ENCODE peak calls at places on chromosomes 16 and 17, in ten cellular contexts. H is body of pancreas, O is pancreas, Z is small intestine, F is HCT116, Q is endothelial cell of umbilical vein, E is tibial nerve, D is spleen, P is prostate gland, W is Panc1. L is an unnamed sample.

GRCh38 chr17:29038511-29039300 is 4.2 kb upstream of the PIPOX start:
- DNase-seq in H (no peak), O (no peak), Z (no peak), F (no peak), Q (no peak), E (no peak), D (no peak), P (no peak), W (no peak), L (no peak)

GRCh38 chr17:76805319-76805718 is 62.9 kb upstream of the MGAT5B start:
- DNase-seq in H (no peak), O (no peak), Z (no peak), F (no peak), Q (no peak), E (no peak), D (no peak), P (no peak), W (no peak), L (no peak)

GRCh38 chr17:34499576-34499975 is 79.8 kb upstream of the TMEM132E start:
- DNase-seq in H (no peak), O (no peak), Z (peak; percentile 23), F (no peak), Q (peak; percentile 31), E (no peak), D (no peak), P (no peak), W (no peak), L (no peak)

GRCh38 chr17:15255713-15256454 is 9.2 kb downstream of the PMP22 start:
- DNase-seq in H (peak; percentile 18), O (no peak), Z (no peak), F (no peak), Q (no peak), E (no peak), D (peak; percentile 41), P (no peak), W (no peak), L (no peak)

GRCh38 chr16:4699030-4699556 is 5.7 kb downstream of the NUDT16L1 start:
- DNase-seq in H (no peak), O (no peak), Z (no peak), F (no peak), Q (no peak), E (no peak), D (no peak), P (no peak), W (no peak), L (no peak)

GRCh38 chr17:64694207-64694606 is 32.1 kb upstream of the SMURF2 start:
- DNase-seq in H (peak; percentile 94), O (peak; percentile 86), Z (peak; percentile 93), F (peak; percentile 99), Q (peak; percentile 95), E (no peak), D (no peak), P (peak; percentile 62), W (no peak), L (no peak)

GRCh38 chr17:40542562-40543411 is 22.5 kb downstream of the CCR7 start:
- DNase-seq in H (peak; percentile 68), O (peak; percentile 45), Z (no peak), F (no peak), Q (peak; percentile 67), E (peak; percentile 80), D (peak; percentile 89), P (no peak), W (no peak), L (peak; percentile 57)

GRCh38 chr16:2882460-2883026 is 472 bp upstream of the FLYWCH2 start:
- DNase-seq in H (peak; percentile 98), O (peak; percentile 97), Z (peak; percentile 98), F (peak; percentile 99), Q (peak; percentile 99), E (peak; percentile 97), D (peak; percentile 97), P (peak; percentile 99), W (peak; percentile 98), L (peak; percentile 92)

GRCh38 chr16:50706250-50706649 is 12.8 kb downstream of the NOD2 start:
- DNase-seq in H (no peak), O (no peak), Z (no peak), F (no peak), Q (no peak), E (no peak), D (no peak), P (no peak), W (no peak), L (no peak)

GRCh38 chr17:15971882-15972281 is 27.0 kb downstream of the ADORA2B start:
- DNase-seq in H (no peak), O (no peak), Z (no peak), F (no peak), Q (no peak), E (no peak), D (no peak), P (no peak), W (no peak), L (no peak)

GRCh38 chr17:67995568-67996191 is 589 bp downstream of the C17orf58 start:
- DNase-seq in H (peak; percentile 26), O (no peak), Z (peak; percentile 12), F (no peak), Q (no peak), E (no peak), D (peak; percentile 83), P (peak; percentile 10), W (no peak), L (no peak)

GRCh38 chr16:27264151-27264550 is 4.4 kb downstream of the NSMCE1 start:
- DNase-seq in H (no peak), O (no peak), Z (no peak), F (peak; percentile 57), Q (peak; percentile 50), E (no peak), D (no peak), P (no peak), W (no peak), L (no peak)

GRCh38 chr16:85415196-85415988 is 197.7 kb upstream of the GSE1 start:
- DNase-seq in H (peak; percentile 21), O (no peak), Z (no peak), F (no peak), Q (no peak), E (no peak), D (peak; percentile 59), P (no peak), W (no peak), L (no peak)

GRCh38 chr17:74240637-74241036 is 27.3 kb downstream of the TTYH2 start:
- DNase-seq in H (no peak), O (no peak), Z (no peak), F (no peak), Q (no peak), E (no peak), D (no peak), P (no peak), W (no peak), L (no peak)
- H3K27ac ChIP-seq in H (no peak overlapping the region), O (no peak overlapping the region), Z (no peak overlapping the region), F (no peak overlapping the region), Q (no peak overlapping the region), E (peak overlapping the region; percentile 77), D (no peak overlapping the region), P (no peak overlapping the region), W (no peak overlapping the region), L (no peak overlapping the region)

DNA sequence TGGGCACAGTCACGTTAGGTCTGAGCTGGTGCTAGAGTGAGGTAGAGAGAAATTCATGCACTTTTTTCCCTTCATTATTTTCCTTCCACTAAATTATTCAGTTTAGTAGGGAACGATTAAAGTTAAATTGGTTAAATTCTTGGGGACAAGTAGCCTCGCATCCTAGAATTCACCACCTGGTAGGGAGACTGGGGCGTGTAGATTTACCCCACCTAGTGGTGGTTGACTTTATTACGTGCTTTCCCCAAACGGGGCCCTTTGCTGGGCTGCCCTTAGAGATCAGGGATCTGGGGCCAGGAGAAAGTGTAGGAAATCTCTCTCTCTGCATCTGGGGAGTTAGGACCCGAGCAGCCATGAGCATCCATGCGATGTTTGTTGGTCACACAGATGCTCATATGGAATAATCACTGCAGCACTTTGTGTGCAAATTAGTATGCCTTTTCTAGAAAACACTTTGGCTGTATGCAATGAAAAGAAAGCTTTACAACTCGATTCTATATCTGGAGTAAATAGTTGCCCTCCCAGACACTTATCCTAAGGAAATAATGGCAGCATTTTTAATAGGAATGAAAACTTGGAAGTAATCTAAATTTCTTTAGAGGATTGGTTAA is 107.0 kb downstream of the PLCG2 start:
- DNase-seq in H (no peak), O (no peak), Z (peak; percentile 57), F (peak; percentile 40), Q (peak; percentile 40), E (no peak), D (no peak), P (no peak), W (no peak), L (peak; percentile 19)
- H3K36me3 ChIP-seq in H (no peaks in the 10 kb centered on the region), O (no peaks in the 10 kb centered on the region), Z (no peaks in the 10 kb centered on the region), F (no peaks in the 10 kb centered on the region), Q (no peaks in the 10 kb centered on the region), E (no peaks in the 10 kb centered on the region), D (peaks cover 25% of the 10 kb centered on the region), P (no peaks in the 10 kb centered on the region), W (no peaks in the 10 kb centered on the region), L (no peaks in the 10 kb centered on the region)

GRCh38 chr17:80712610-80713009 is 168.0 kb downstream of the RPTOR start:
- DNase-seq in H (no peak), O (no peak), Z (no peak), F (no peak), Q (no peak), E (no peak), D (no peak), P (no peak), W (no peak), L (no peak)

GRCh38 chr17:80712089-80712488 is 167.5 kb downstream of the RPTOR start:
- DNase-seq in H (no peak), O (no peak), Z (no peak), F (no peak), Q (no peak), E (no peak), D (no peak), P (no peak), W (no peak), L (no peak)

GRCh38 chr17:80708497-80708896 is 163.9 kb downstream of the RPTOR start:
- DNase-seq in H (no peak), O (no peak), Z (no peak), F (no peak), Q (no peak), E (no peak), D (no peak), P (no peak), W (no peak), L (no peak)

GRCh38 chr17:80709090-80709695 is 164.6 kb downstream of the RPTOR start:
- DNase-seq in H (no peak), O (no peak), Z (no peak), F (no peak), Q (no peak), E (no peak), D (no peak), P (no peak), W (no peak), L (no peak)

DNA sequence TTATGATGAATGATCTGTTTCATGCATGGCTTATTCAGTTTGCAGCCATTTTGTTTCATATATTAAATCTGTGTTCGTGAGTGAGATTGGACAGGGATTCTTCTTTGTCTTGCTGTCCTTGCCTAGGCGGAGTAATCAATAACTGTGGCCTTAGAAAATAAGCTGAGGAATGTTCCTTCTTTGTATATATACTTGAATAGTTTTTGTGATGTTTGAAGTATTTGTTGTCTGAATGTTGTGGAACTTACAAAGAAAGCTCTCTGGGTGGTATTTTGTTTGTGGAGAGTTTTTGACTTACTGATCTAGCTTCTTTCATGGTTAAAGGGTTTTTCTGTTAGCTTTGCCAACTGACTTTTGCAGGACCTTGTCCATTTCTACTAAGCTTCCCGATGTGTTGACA is 166.1 kb downstream of the RPTOR start:
- DNase-seq in H (no peak), O (no peak), Z (no peak), F (no peak), Q (no peak), E (no peak), D (no peak), P (no peak), W (no peak), L (no peak)
- H3K27ac ChIP-seq in H (no peak overlapping the region), O (no peak overlapping the region), Z (no peak overlapping the region), F (no peak overlapping the region), Q (no peak overlapping the region), E (no peak overlapping the region), D (no peak overlapping the region), P (no peak overlapping the region), W (no peak overlapping the region), L (no peak overlapping the region)

GRCh38 chr16:46591257-46591656 is 29.9 kb downstream of the SHCBP1 start:
- DNase-seq in H (no peak), O (no peak), Z (no peak), F (no peak), Q (no peak), E (no peak), D (no peak), P (no peak), W (no peak), L (no peak)
- H3K36me3 ChIP-seq in H (no peaks in the 10 kb centered on the region), O (no peaks in the 10 kb centered on the region), Z (no peaks in the 10 kb centered on the region), F (peaks cover 2% of the 10 kb centered on the region), Q (no peaks in the 10 kb centered on the region), E (no peaks in the 10 kb centered on the region), D (no peaks in the 10 kb centered on the region), P (no peaks in the 10 kb centered on the region), W (no peaks in the 10 kb centered on the region), L (no peaks in the 10 kb centered on the region)

L was measured in naive thymus-derived CD4-positive, alpha-beta T cell.